ENCODE peak calls at places on chromosomes 7 and 10, in six cellular contexts. E is IMR-90, J is H1, S is mesenchymal stem cell, D is H9, U is trophoblast cell. G is an unnamed sample.

GRCh38 chr10:58998924-58999713 is 177.3 kb upstream of the PHYHIPL start:
- DNase-seq in E (no peak), J (no peak), S (no peak), D (no peak), U (no peak), G (no peak)

GRCh38 chr7:36021367-36021766 is 131.7 kb upstream of the EEPD1 start:
- DNase-seq in E (no peak), J (peak; percentile 73), S (no peak), D (peak; percentile 71), U (no peak), G (no peak)

GRCh38 chr7:20307119-20307518 is 23.6 kb upstream of the ITGB8 start:
- DNase-seq in E (peak; percentile 46), J (no peak), S (peak; percentile 92), D (no peak), U (peak; percentile 58), G (peak; percentile 36)

GRCh38 chr7:707296-708000 is 19.1 kb upstream of the DNAAF5 start:
- DNase-seq in E (no peak), J (no peak), S (no peak), D (no peak), U (no peak), G (no peak)

GRCh38 chr10:101609481-101609880 is 21.4 kb downstream of the DPCD start:
- DNase-seq in E (peak; percentile 26), J (no peak), S (peak; percentile 51), D (no peak), U (no peak), G (no peak)

GRCh38 chr7:767580-767940 is 40.5 kb upstream of the PRKAR1B start:
- DNase-seq in E (no peak), J (no peak), S (no peak), D (no peak), U (peak; percentile 74), G (no peak)

GRCh38 chr10:6445671-6446278 is 134.3 kb downstream of the PRKCQ start:
- DNase-seq in E (peak; percentile 28), J (no peak), S (peak; percentile 27), D (peak; percentile 47), U (peak; percentile 48), G (no peak)

GRCh38 chr7:90178592-90179279 is 24.5 kb downstream of the STEAP1 start:
- DNase-seq in E (peak; percentile 67), J (no peak), S (peak; percentile 18), D (no peak), U (peak; percentile 27), G (no peak)

GRCh38 chr7:29063231-29063630 is 83.1 kb downstream of the CPVL start:
- DNase-seq in E (no peak), J (no peak), S (no peak), D (no peak), U (no peak), G (no peak)

GRCh38 chr10:117442944-117443676 is 67.9 kb upstream of the PDZD8 start:
- DNase-seq in E (peak; percentile 32), J (peak; percentile 93), S (peak; percentile 70), D (peak; percentile 89), U (peak; percentile 77), G (peak; percentile 57)

GRCh38 chr10:99394761-99395386 is 35.5 kb downstream of the GOT1 start:
- DNase-seq in E (no peak), J (no peak), S (no peak), D (no peak), U (no peak), G (no peak)

GRCh38 chr10:43120948-43121290 is 17.3 kb upstream of the CSGALNACT2 start:
- DNase-seq in E (peak; percentile 8), J (no peak), S (peak; percentile 38), D (no peak), U (peak; percentile 36), G (no peak)

GRCh38 chr7:148854975-148855374 is 29.1 kb downstream of the EZH2 start:
- DNase-seq in E (no peak), J (no peak), S (no peak), D (no peak), U (no peak), G (no peak)

GRCh38 chr10:93060887-93061593 is 442 bp downstream of the CYP26C1 start:
- DNase-seq in E (no peak), J (no peak), S (no peak), D (peak; percentile 41), U (no peak), G (no peak)

GRCh38 chr10:74243067-74243466 is 92.0 kb downstream of the ADK start:
- DNase-seq in E (no peak), J (no peak), S (no peak), D (no peak), U (no peak), G (no peak)

GRCh38 chr10:127440371-127440770 is 108.7 kb upstream of the NPS start:
- DNase-seq in E (no peak), J (no peak), S (no peak), D (no peak), U (no peak), G (no peak)

GRCh38 chr10:50281967-50282522 is 30.7 kb upstream of the ASAH2 start:
- DNase-seq in E (no peak), J (no peak), S (no peak), D (no peak), U (peak; percentile 80), G (no peak)

GRCh38 chr7:131625817-131626372 is 69.5 kb upstream of the PODXL start:
- DNase-seq in E (peak; percentile 91), J (peak; percentile 76), S (peak; percentile 85), D (peak; percentile 91), U (peak; percentile 51), G (peak; percentile 55)

GRCh38 chr10:17607603-17608332 is 9.4 kb downstream of the HACD1 start:
- DNase-seq in E (peak; percentile 68), J (no peak), S (peak; percentile 67), D (no peak), U (peak; percentile 74), G (peak; percentile 39)
- H2AFZ ChIP-seq in E (no peak overlapping the region), J (no peak overlapping the region), S (no peak overlapping the region), D (no peak overlapping the region), U (no peak overlapping the region), G (no peak overlapping the region)

DNA sequence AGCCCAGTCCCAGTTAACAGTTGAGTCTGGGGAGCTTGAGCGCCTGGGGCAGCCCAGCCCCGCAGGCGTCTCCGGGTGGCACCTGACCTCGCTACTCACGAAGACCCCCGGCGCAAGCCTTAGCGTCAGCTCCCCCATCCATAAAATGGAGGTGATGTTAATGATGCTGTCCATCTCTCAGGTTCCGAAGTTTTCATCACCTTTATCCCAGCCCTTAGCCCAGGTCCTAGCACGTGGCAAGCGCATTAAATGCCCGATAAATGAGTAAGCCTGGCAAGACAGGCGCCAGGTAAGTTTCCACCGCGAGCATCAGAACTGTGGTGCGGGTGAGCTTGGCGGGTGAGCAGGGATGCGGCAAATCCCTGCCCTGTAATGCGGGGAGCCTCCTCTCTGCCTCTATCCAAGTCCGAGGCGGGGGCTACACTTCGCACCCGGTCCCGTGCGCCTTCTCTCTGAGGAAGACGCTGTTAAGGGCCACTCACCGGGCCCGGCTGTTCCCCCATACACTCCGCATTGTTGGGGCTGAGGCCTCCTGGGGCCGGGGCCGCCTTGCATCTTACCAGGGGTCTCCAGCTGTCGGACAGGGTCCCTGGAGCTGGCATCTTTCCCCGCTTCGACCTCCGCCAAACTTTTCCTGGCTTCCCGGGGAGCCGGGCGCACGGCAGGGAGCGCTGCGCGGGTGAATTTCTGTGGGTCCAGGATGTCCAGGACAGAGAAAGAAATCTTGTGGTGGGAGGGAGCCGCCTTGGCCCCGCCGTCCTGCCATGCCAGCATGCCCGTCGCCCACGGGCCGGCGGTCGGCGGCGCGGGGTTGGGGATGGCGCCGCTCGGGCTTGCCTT is 445 bp downstream of the NKX1-2 start:
- DNase-seq in E (no peak), J (no peak), S (no peak), D (peak; percentile 58), U (peak; percentile 71), G (no peak)
- H2BK120ac ChIP-seq in E (no peak overlapping the region), J (peak overlapping the region; percentile 10), S (no peak overlapping the region), D (no peak overlapping the region), U (no peak overlapping the region), G (no peak overlapping the region)

GRCh38 chr7:100506356-100506930 is 22.7 kb downstream of the NYAP1 start:
- DNase-seq in E (no peak), J (no peak), S (no peak), D (peak; percentile 39), U (no peak), G (no peak)

GRCh38 chr7:100510437-100511239 is 26.9 kb downstream of the NYAP1 start:
- DNase-seq in E (no peak), J (no peak), S (no peak), D (no peak), U (no peak), G (no peak)

GRCh38 chr7:100509213-100509612 is 25.5 kb downstream of the NYAP1 start:
- DNase-seq in E (peak; percentile 83), J (no peak), S (no peak), D (no peak), U (peak; percentile 80), G (no peak)

GRCh38 chr7:100503350-100503735 is 19.6 kb downstream of the NYAP1 start:
- DNase-seq in E (peak; percentile 46), J (no peak), S (no peak), D (no peak), U (peak; percentile 91), G (no peak)

GRCh38 chr7:100504887-100505611 is 21.3 kb downstream of the NYAP1 start:
- DNase-seq in E (no peak), J (no peak), S (no peak), D (no peak), U (no peak), G (no peak)
- H2AFZ ChIP-seq in E (no peak overlapping the region), J (no peak overlapping the region), S (no peak overlapping the region), D (no peak overlapping the region), U (no peak overlapping the region), G (peak overlapping the region; percentile 46)

GRCh38 chr7:112665709-112666108 is 124.5 kb downstream of the TMEM168 start:
- DNase-seq in E (peak; percentile 8), J (no peak), S (no peak), D (peak; percentile 56), U (peak; percentile 6), G (peak; percentile 14)

GRCh38 chr7:112669306-112669705 is 120.9 kb downstream of the TMEM168 start:
- DNase-seq in E (no peak), J (no peak), S (no peak), D (no peak), U (no peak), G (no peak)

GRCh38 chr7:112668561-112668960 is 121.6 kb downstream of the TMEM168 start:
- DNase-seq in E (no peak), J (peak; percentile 28), S (no peak), D (no peak), U (peak; percentile 35), G (no peak)
- H2BK120ac ChIP-seq in E (no peak overlapping the region), J (no peak overlapping the region), S (no peak overlapping the region), D (no peak overlapping the region), U (no peak overlapping the region), G (no peak overlapping the region)

DNA sequence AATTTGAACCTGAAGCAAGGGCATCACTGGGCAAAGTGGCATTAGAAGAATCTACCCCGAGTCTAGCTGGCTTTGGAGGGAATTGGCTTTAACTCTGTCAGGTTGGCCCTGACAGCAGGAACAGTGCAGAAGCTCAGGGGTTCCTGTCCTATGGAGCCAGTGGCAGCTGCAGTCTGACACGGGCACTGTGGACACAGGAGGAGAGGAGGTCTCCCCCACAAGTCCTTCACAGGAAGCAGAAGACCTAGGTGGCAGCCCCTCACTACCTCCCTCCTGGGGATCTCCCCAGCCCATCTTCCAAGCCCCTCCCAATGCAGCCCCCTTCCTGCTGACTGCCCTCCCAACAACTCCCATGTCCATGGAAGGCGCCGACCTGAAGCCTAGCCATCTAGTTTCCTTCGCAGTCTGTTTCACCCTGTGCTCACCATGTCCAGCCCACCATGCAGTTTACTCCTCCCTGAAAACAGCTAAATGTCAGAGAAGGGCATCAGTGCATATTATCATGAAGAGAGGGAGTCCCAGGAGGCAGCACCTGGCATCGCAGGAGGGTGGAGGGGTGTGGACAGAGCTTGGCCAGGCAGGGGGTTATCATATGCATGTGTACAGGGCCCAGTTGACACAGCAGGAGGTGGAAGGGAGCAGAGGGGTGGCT is 17.9 kb upstream of the GDF10 start:
- DNase-seq in E (no peak), J (peak; percentile 23), S (no peak), D (no peak), U (no peak), G (no peak)
- H2AFZ ChIP-seq in E (no peak overlapping the region), J (no peak overlapping the region), S (no peak overlapping the region), D (no peak overlapping the region), U (no peak overlapping the region), G (no peak overlapping the region)